ENCODE peak calls at places on chromosomes 3 and 15, in seven cellular contexts. One of them, this sample, is unnamed.

GRCh38 chr3:58353722-58354553 is 21.2 kb downstream of the PXK start:
- DNase-seq in natural killer cell: no peak
- DNase-seq in astrocyte of the spinal cord: no peak
- DNase-seq in HFF-Myc: no peak
- DNase-seq in RWPE2: no peak
- DNase-seq in progenitor cell of endocrine pancreas: no peak
- DNase-seq in lower leg skin: no peak
- DNase-seq in this sample: no peak

GRCh38 chr3:55877703-55878102 is 390.6 kb upstream of the WNT5A start:
- DNase-seq in natural killer cell: no peak
- DNase-seq in astrocyte of the spinal cord: no peak
- DNase-seq in HFF-Myc: no peak
- DNase-seq in RWPE2: no peak
- DNase-seq in progenitor cell of endocrine pancreas: no peak
- DNase-seq in lower leg skin: no peak
- DNase-seq in this sample: no peak

GRCh38 chr15:34795267-34796081 is at the start of gene ACTC1:
- DNase-seq in natural killer cell: no peak
- DNase-seq in astrocyte of the spinal cord: peak
- DNase-seq in HFF-Myc: no peak
- DNase-seq in RWPE2: peak
- DNase-seq in progenitor cell of endocrine pancreas: peak
- DNase-seq in lower leg skin: no peak
- DNase-seq in this sample: peak

GRCh38 chr3:152419748-152420147 is 151.0 kb downstream of the MBNL1 start:
- DNase-seq in natural killer cell: no peak
- DNase-seq in astrocyte of the spinal cord: no peak
- DNase-seq in HFF-Myc: no peak
- DNase-seq in RWPE2: no peak
- DNase-seq in progenitor cell of endocrine pancreas: no peak
- DNase-seq in lower leg skin: no peak
- DNase-seq in this sample: no peak

GRCh38 chr3:8964436-8965370 is 1.4 kb upstream of the RAD18 start:
- DNase-seq in natural killer cell: no peak
- DNase-seq in astrocyte of the spinal cord: peak
- DNase-seq in HFF-Myc: peak
- DNase-seq in RWPE2: no peak
- DNase-seq in progenitor cell of endocrine pancreas: no peak
- DNase-seq in lower leg skin: no peak
- DNase-seq in this sample: no peak

GRCh38 chr3:196055683-196056270 is 26.1 kb downstream of the TFRC start:
- DNase-seq in natural killer cell: no peak
- DNase-seq in astrocyte of the spinal cord: no peak
- DNase-seq in HFF-Myc: no peak
- DNase-seq in RWPE2: no peak
- DNase-seq in progenitor cell of endocrine pancreas: no peak
- DNase-seq in lower leg skin: no peak
- DNase-seq in this sample: no peak

GRCh38 chr3:125075738-125076137 is 19.9 kb upstream of the HEG1 start:
- DNase-seq in natural killer cell: no peak
- DNase-seq in astrocyte of the spinal cord: no peak
- DNase-seq in HFF-Myc: no peak
- DNase-seq in RWPE2: no peak
- DNase-seq in progenitor cell of endocrine pancreas: no peak
- DNase-seq in lower leg skin: no peak
- DNase-seq in this sample: no peak

GRCh38 chr3:173553635-173554280 is 156.2 kb downstream of the NLGN1 start:
- DNase-seq in natural killer cell: no peak
- DNase-seq in astrocyte of the spinal cord: peak
- DNase-seq in HFF-Myc: peak
- DNase-seq in RWPE2: no peak
- DNase-seq in progenitor cell of endocrine pancreas: no peak
- DNase-seq in lower leg skin: no peak
- DNase-seq in this sample: no peak

GRCh38 chr3:42638339-42638842 is 15.1 kb upstream of the ZBTB47 start:
- DNase-seq in natural killer cell: no peak
- DNase-seq in astrocyte of the spinal cord: no peak
- DNase-seq in HFF-Myc: no peak
- DNase-seq in RWPE2: no peak
- DNase-seq in progenitor cell of endocrine pancreas: no peak
- DNase-seq in lower leg skin: no peak
- DNase-seq in this sample: no peak

GRCh38 chr3:30904986-30905385 is 10.5 kb upstream of the GADL1 start:
- DNase-seq in natural killer cell: no peak
- DNase-seq in astrocyte of the spinal cord: no peak
- DNase-seq in HFF-Myc: no peak
- DNase-seq in RWPE2: no peak
- DNase-seq in progenitor cell of endocrine pancreas: no peak
- DNase-seq in lower leg skin: no peak
- DNase-seq in this sample: no peak

GRCh38 chr15:53037904-53038303 is 247.8 kb upstream of the ONECUT1 start:
- DNase-seq in natural killer cell: no peak
- DNase-seq in astrocyte of the spinal cord: no peak
- DNase-seq in HFF-Myc: no peak
- DNase-seq in RWPE2: no peak
- DNase-seq in progenitor cell of endocrine pancreas: no peak
- DNase-seq in lower leg skin: no peak
- DNase-seq in this sample: no peak

GRCh38 chr15:25846377-25846776 is 16.8 kb downstream of the ATP10A start:
- DNase-seq in natural killer cell: peak
- DNase-seq in astrocyte of the spinal cord: no peak
- DNase-seq in HFF-Myc: no peak
- DNase-seq in RWPE2: no peak
- DNase-seq in progenitor cell of endocrine pancreas: no peak
- DNase-seq in lower leg skin: no peak
- DNase-seq in this sample: no peak

GRCh38 chr15:68113273-68113672 is 59.2 kb downstream of the PIAS1 start:
- DNase-seq in natural killer cell: no peak
- DNase-seq in astrocyte of the spinal cord: peak
- DNase-seq in HFF-Myc: no peak
- DNase-seq in RWPE2: no peak
- DNase-seq in progenitor cell of endocrine pancreas: no peak
- DNase-seq in lower leg skin: no peak
- DNase-seq in this sample: no peak

GRCh38 chr3:157089455-157090221 is 70.3 kb downstream of the CCNL1 start:
- DNase-seq in natural killer cell: no peak
- DNase-seq in astrocyte of the spinal cord: no peak
- DNase-seq in HFF-Myc: no peak
- DNase-seq in RWPE2: no peak
- DNase-seq in progenitor cell of endocrine pancreas: no peak
- DNase-seq in lower leg skin: no peak
- DNase-seq in this sample: peak

GRCh38 chr15:73891328-73891975 is 18.1 kb downstream of the TBC1D21 start:
- DNase-seq in natural killer cell: no peak
- DNase-seq in astrocyte of the spinal cord: no peak
- DNase-seq in HFF-Myc: no peak
- DNase-seq in RWPE2: peak
- DNase-seq in progenitor cell of endocrine pancreas: no peak
- DNase-seq in lower leg skin: no peak
- DNase-seq in this sample: no peak

GRCh38 chr15:45205192-45205591 is 17.4 kb upstream of the SHF start:
- DNase-seq in natural killer cell: peak
- DNase-seq in astrocyte of the spinal cord: peak
- DNase-seq in HFF-Myc: peak
- DNase-seq in RWPE2: no peak
- DNase-seq in progenitor cell of endocrine pancreas: peak
- DNase-seq in lower leg skin: no peak
- DNase-seq in this sample: no peak

GRCh38 chr15:75706682-75706954 is 6.0 kb downstream of the CSPG4 start:
- DNase-seq in natural killer cell: no peak
- DNase-seq in astrocyte of the spinal cord: no peak
- DNase-seq in HFF-Myc: no peak
- DNase-seq in RWPE2: no peak
- DNase-seq in progenitor cell of endocrine pancreas: no peak
- DNase-seq in lower leg skin: no peak
- DNase-seq in this sample: no peak

GRCh38 chr3:30454636-30455035 is 151.8 kb upstream of the TGFBR2 start:
- DNase-seq in natural killer cell: no peak
- DNase-seq in astrocyte of the spinal cord: no peak
- DNase-seq in HFF-Myc: no peak
- DNase-seq in RWPE2: no peak
- DNase-seq in progenitor cell of endocrine pancreas: no peak
- DNase-seq in lower leg skin: no peak
- DNase-seq in this sample: no peak

GRCh38 chr15:45634442-45635190 is at the start of gene SQOR:
- DNase-seq in natural killer cell: peak
- DNase-seq in astrocyte of the spinal cord: peak
- DNase-seq in HFF-Myc: no peak
- DNase-seq in RWPE2: peak
- DNase-seq in progenitor cell of endocrine pancreas: peak
- DNase-seq in lower leg skin: peak
- DNase-seq in this sample: peak

GRCh38 chr3:9204253-9205005 is 45.0 kb downstream of the SRGAP3 start:
- DNase-seq in natural killer cell: no peak
- DNase-seq in astrocyte of the spinal cord: no peak
- DNase-seq in HFF-Myc: no peak
- DNase-seq in RWPE2: no peak
- DNase-seq in progenitor cell of endocrine pancreas: no peak
- DNase-seq in lower leg skin: peak
- DNase-seq in this sample: no peak

GRCh38 chr15:67064607-67065530 is 533 bp upstream of the SMAD3 start:
- DNase-seq in natural killer cell: peak
- DNase-seq in astrocyte of the spinal cord: peak
- DNase-seq in HFF-Myc: no peak
- DNase-seq in RWPE2: peak
- DNase-seq in progenitor cell of endocrine pancreas: peak
- DNase-seq in lower leg skin: peak
- DNase-seq in this sample: peak

GRCh38 chr15:66139816-66140215 is 113.7 kb downstream of the MEGF11 start:
- DNase-seq in natural killer cell: no peak
- DNase-seq in astrocyte of the spinal cord: no peak
- DNase-seq in HFF-Myc: no peak
- DNase-seq in RWPE2: no peak
- DNase-seq in progenitor cell of endocrine pancreas: no peak
- DNase-seq in lower leg skin: no peak
- DNase-seq in this sample: no peak

DNA sequence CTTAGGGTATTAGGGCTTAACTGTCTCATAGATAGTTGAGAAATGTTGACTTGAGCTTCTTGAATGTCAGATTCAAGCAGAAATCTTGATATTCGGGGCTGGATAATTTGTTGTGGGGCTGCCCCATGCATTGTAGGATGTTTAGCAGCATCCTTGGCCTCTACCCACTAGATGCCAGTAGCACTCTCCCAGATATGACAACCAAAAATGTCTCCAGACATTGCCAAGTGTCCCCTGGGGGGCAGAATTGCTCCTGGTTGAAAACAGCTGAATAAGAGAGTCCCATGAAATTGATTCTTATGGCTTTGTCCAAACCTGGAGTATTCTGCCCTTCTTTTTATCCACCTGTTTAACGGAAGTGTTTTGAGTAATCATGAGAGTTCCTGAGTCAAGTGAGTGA is 15.9 kb upstream of the LCMT2 start:
- DNase-seq in natural killer cell: no peak
- DNase-seq in astrocyte of the spinal cord: no peak
- DNase-seq in HFF-Myc: no peak
- DNase-seq in RWPE2: no peak
- DNase-seq in progenitor cell of endocrine pancreas: no peak
- DNase-seq in lower leg skin: no peak
- DNase-seq in this sample: no peak
- TF ChIP-seq CTCF in natural killer cell: no peak
- TF ChIP-seq CTCF in astrocyte of the spinal cord: no peak
- TF ChIP-seq CTCF in HFF-Myc: no peak
- TF ChIP-seq CTCF in RWPE2: peak
- TF ChIP-seq CTCF in progenitor cell of endocrine pancreas: no peak
- TF ChIP-seq CTCF in lower leg skin: no peak
- TF ChIP-seq CTCF in this sample: no peak

GRCh38 chr15:84821501-84822021 is 4.4 kb downstream of the ALPK3 start:
- DNase-seq in natural killer cell: no peak
- DNase-seq in astrocyte of the spinal cord: no peak
- DNase-seq in HFF-Myc: no peak
- DNase-seq in RWPE2: no peak
- DNase-seq in progenitor cell of endocrine pancreas: no peak
- DNase-seq in lower leg skin: peak
- DNase-seq in this sample: no peak
- TF ChIP-seq CTCF in natural killer cell: no peak
- TF ChIP-seq CTCF in astrocyte of the spinal cord: peak
- TF ChIP-seq CTCF in HFF-Myc: no peak
- TF ChIP-seq CTCF in RWPE2: no peak
- TF ChIP-seq CTCF in progenitor cell of endocrine pancreas: no peak
- TF ChIP-seq CTCF in lower leg skin: no peak
- TF ChIP-seq CTCF in this sample: no peak

DNA sequence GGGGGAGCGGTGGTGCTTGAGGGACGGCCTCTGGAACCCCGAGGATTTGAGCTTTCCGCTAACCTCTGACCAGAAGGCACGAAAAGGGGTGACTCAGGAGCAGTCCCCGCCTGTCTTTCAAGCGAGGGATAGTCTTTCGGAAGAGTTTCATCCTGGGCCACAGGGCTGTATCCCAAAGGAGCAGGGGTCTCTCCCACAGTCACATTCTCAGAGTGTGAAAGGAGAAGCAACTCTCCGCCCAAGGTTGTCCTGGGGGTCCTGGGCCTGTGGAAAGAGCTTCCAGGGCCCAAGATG is 1.4 kb upstream of the DUSP7 start:
- DNase-seq in natural killer cell: no peak
- DNase-seq in astrocyte of the spinal cord: no peak
- DNase-seq in HFF-Myc: no peak
- DNase-seq in RWPE2: no peak
- DNase-seq in progenitor cell of endocrine pancreas: no peak
- DNase-seq in lower leg skin: no peak
- DNase-seq in this sample: no peak
- TF ChIP-seq CTCF in natural killer cell: no peak
- TF ChIP-seq CTCF in astrocyte of the spinal cord: no peak
- TF ChIP-seq CTCF in HFF-Myc: no peak
- TF ChIP-seq CTCF in RWPE2: no peak
- TF ChIP-seq CTCF in progenitor cell of endocrine pancreas: no peak
- TF ChIP-seq CTCF in lower leg skin: no peak
- TF ChIP-seq CTCF in this sample: no peak

DNA sequence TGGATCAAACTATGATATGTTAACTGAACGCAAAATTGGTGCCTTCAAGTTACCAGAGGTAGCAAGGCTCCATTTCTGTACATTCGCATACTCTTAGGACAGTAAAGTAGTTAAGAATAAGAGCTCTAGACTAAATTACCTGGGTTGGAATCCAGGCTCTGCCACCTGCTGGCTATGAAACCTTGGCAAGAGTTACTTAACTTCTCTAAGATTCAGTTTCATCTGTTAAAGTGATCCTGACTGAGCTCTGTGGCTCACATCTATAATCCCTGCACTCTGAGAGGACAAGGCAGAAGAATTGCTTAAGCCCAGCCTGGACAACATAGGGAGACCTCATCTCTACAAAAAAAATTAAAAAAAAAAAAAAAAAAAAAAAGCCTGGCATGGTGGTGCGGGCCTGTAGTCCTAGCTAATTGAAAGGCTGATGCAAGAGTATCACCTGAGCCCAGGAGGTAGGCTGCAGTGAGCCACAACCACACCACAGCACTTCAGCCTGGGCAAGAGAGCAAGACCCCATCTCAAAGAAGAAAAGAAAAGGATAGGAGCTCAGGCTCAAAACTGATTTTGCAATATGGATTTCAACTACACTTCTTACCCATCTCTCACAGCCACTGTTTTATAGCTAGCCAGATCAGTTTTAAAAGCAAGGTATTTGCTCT is 21.3 kb downstream of the GSK3B start:
- DNase-seq in natural killer cell: no peak
- DNase-seq in astrocyte of the spinal cord: no peak
- DNase-seq in HFF-Myc: no peak
- DNase-seq in RWPE2: no peak
- DNase-seq in progenitor cell of endocrine pancreas: no peak
- DNase-seq in lower leg skin: no peak
- DNase-seq in this sample: no peak
- TF ChIP-seq CTCF in natural killer cell: no peak
- TF ChIP-seq CTCF in astrocyte of the spinal cord: peak
- TF ChIP-seq CTCF in HFF-Myc: no peak
- TF ChIP-seq CTCF in RWPE2: peak
- TF ChIP-seq CTCF in progenitor cell of endocrine pancreas: no peak
- TF ChIP-seq CTCF in lower leg skin: no peak
- TF ChIP-seq CTCF in this sample: no peak

GRCh38 chr3:109257269-109257668 is 59.0 kb downstream of the DPPA2 start:
- DNase-seq in natural killer cell: no peak
- DNase-seq in astrocyte of the spinal cord: peak
- DNase-seq in HFF-Myc: no peak
- DNase-seq in RWPE2: no peak
- DNase-seq in progenitor cell of endocrine pancreas: no peak
- DNase-seq in lower leg skin: no peak
- DNase-seq in this sample: no peak
- TF ChIP-seq CTCF in natural killer cell: no peak
- TF ChIP-seq CTCF in astrocyte of the spinal cord: no peak
- TF ChIP-seq CTCF in HFF-Myc: no peak
- TF ChIP-seq CTCF in RWPE2: no peak
- TF ChIP-seq CTCF in progenitor cell of endocrine pancreas: no peak
- TF ChIP-seq CTCF in lower leg skin: no peak
- TF ChIP-seq CTCF in this sample: no peak